ENCODE peak calls at places on chromosomes 11 and 22, in six cellular contexts. W, P, E, M, Z and V are unnamed samples.

GRCh38 chr22:45336971-45337431 is 27.3 kb downstream of the FAM118A start:
- DNase-seq in W (no peak), P (peak; percentile 61), E (no peak), M (no peak), Z (no peak), V (peak; percentile 95)

GRCh38 chr11:18588297-18589252 is at the start of gene UEVLD:
- DNase-seq in W (peak; percentile 89), P (peak; percentile 65), E (peak; percentile 92), M (peak; percentile 35), Z (peak; percentile 79), V (peak; percentile 95)

GRCh38 chr22:28006271-28006670 is 87.2 kb upstream of the PITPNB start:
- DNase-seq in W (peak; percentile 37), P (no peak), E (peak; percentile 55), M (no peak), Z (no peak), V (no peak)

GRCh38 chr22:46848227-46848626 is 85.8 kb downstream of the TBC1D22A start:
- DNase-seq in W (peak; percentile 81), P (no peak), E (peak; percentile 56), M (no peak), Z (no peak), V (no peak)

GRCh38 chr11:95647355-95647754 is 142.2 kb downstream of the FAM76B start:
- DNase-seq in W (no peak), P (no peak), E (peak; percentile 18), M (no peak), Z (no peak), V (no peak)

GRCh38 chr22:49975543-49976389 is 15.2 kb downstream of the PIM3 start:
- DNase-seq in W (no peak), P (no peak), E (peak; percentile 24), M (no peak), Z (no peak), V (peak; percentile 28)

GRCh38 chr11:65274734-65275682 is 13.2 kb downstream of the POLA2 start:
- DNase-seq in W (peak; percentile 99), P (peak; percentile 38), E (peak; percentile 96), M (no peak), Z (peak; percentile 85), V (peak; percentile 78)

GRCh38 chr11:70581991-70582885 is 183.9 kb downstream of the CTTN start:
- DNase-seq in W (no peak), P (no peak), E (no peak), M (no peak), Z (no peak), V (no peak)

GRCh38 chr22:45640291-45640940 is 31.2 kb upstream of the ATXN10 start:
- DNase-seq in W (no peak), P (no peak), E (no peak), M (no peak), Z (no peak), V (no peak)